ENCODE peak calls at places on chromosomes 12 and 14, in seven cellular contexts. One of them, this sample, is unnamed.

GRCh38 chr14:77031680-77032482 is 3.4 kb upstream of the IRF2BPL start:
- DNase-seq in stomach: no peak
- DNase-seq in CD8-positive, alpha-beta T cell: no peak
- DNase-seq in GM23338: no peak
- DNase-seq in PC-3: peak; percentile 67
- DNase-seq in Panc1: no peak
- DNase-seq in lower lobe of right lung: no peak
- DNase-seq in this sample: no peak

GRCh38 chr12:27297576-27297975 is 35.1 kb upstream of the BMAL2 start:
- DNase-seq in stomach: no peak
- DNase-seq in CD8-positive, alpha-beta T cell: no peak
- DNase-seq in GM23338: no peak
- DNase-seq in PC-3: no peak
- DNase-seq in Panc1: no peak
- DNase-seq in lower lobe of right lung: no peak
- DNase-seq in this sample: no peak

GRCh38 chr14:103021817-103022668 is 35.3 kb downstream of the CDC42BPB start:
- DNase-seq in stomach: no peak
- DNase-seq in CD8-positive, alpha-beta T cell: no peak
- DNase-seq in GM23338: no peak
- DNase-seq in PC-3: no peak
- DNase-seq in Panc1: no peak
- DNase-seq in lower lobe of right lung: no peak
- DNase-seq in this sample: no peak

GRCh38 chr12:119749666-119750065 is 81.7 kb downstream of the PRKAB1 start:
- DNase-seq in stomach: no peak
- DNase-seq in CD8-positive, alpha-beta T cell: no peak
- DNase-seq in GM23338: no peak
- DNase-seq in PC-3: no peak
- DNase-seq in Panc1: no peak
- DNase-seq in lower lobe of right lung: no peak
- DNase-seq in this sample: no peak

GRCh38 chr14:22002860-22003284 is 329.3 kb upstream of the OR4E1 start:
- DNase-seq in stomach: no peak
- DNase-seq in CD8-positive, alpha-beta T cell: peak; percentile 73
- DNase-seq in GM23338: peak; percentile 87
- DNase-seq in PC-3: peak; percentile 29
- DNase-seq in Panc1: no peak
- DNase-seq in lower lobe of right lung: peak; percentile 47
- DNase-seq in this sample: no peak

GRCh38 chr12:85985996-85986395 is 111.9 kb downstream of the NTS start:
- DNase-seq in stomach: no peak
- DNase-seq in CD8-positive, alpha-beta T cell: no peak
- DNase-seq in GM23338: no peak
- DNase-seq in PC-3: peak; percentile 44
- DNase-seq in Panc1: no peak
- DNase-seq in lower lobe of right lung: no peak
- DNase-seq in this sample: no peak

GRCh38 chr12:117277875-117278274 is 83.6 kb downstream of the NOS1 start:
- DNase-seq in stomach: no peak
- DNase-seq in CD8-positive, alpha-beta T cell: no peak
- DNase-seq in GM23338: peak; percentile 58
- DNase-seq in PC-3: no peak
- DNase-seq in Panc1: no peak
- DNase-seq in lower lobe of right lung: no peak
- DNase-seq in this sample: no peak

GRCh38 chr12:130661501-130662255 is 54.4 kb downstream of the RIMBP2 start:
- DNase-seq in stomach: no peak
- DNase-seq in CD8-positive, alpha-beta T cell: no peak
- DNase-seq in GM23338: peak; percentile 10
- DNase-seq in PC-3: no peak
- DNase-seq in Panc1: no peak
- DNase-seq in lower lobe of right lung: no peak
- DNase-seq in this sample: peak; percentile 43

GRCh38 chr14:104885973-104886689 is 21.1 kb downstream of the CEP170B start:
- DNase-seq in stomach: no peak
- DNase-seq in CD8-positive, alpha-beta T cell: no peak
- DNase-seq in GM23338: no peak
- DNase-seq in PC-3: no peak
- DNase-seq in Panc1: no peak
- DNase-seq in lower lobe of right lung: peak; percentile 43
- DNase-seq in this sample: no peak

DNA sequence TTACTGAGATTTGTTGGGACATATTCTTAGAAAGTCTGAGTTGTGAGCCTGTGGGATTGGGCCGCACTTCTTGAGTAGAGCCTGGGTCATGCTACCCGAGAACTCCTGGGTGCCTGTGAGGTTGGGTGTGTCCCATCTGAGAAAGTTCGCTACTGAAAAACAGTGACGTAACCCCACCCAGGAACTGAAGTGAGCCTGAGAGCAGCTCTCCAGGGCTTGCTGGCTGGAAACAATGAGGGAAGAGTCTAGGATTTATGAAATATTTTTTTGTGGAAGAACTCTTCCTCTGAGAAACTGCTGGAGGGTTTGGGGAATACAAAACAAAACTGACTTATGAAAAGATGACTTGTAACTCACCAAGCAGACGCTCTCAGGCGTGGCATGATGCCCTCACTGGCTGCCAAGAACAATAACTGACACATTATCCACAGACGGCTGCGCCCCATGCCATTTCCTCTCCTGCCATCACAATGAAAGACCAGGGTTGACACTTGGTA is 69.2 kb downstream of the RASSF3 start:
- DNase-seq in stomach: peak; percentile 71
- DNase-seq in CD8-positive, alpha-beta T cell: peak; percentile 80
- DNase-seq in GM23338: no peak
- DNase-seq in PC-3: peak; percentile 90
- DNase-seq in Panc1: peak; percentile 86
- DNase-seq in lower lobe of right lung: peak; percentile 74
- DNase-seq in this sample: no peak
- H3K4me3 ChIP-seq in stomach: no peak overlapping the region
- H3K4me3 ChIP-seq in CD8-positive, alpha-beta T cell: peak overlapping the region; percentile 33
- H3K4me3 ChIP-seq in GM23338: no peak overlapping the region
- H3K4me3 ChIP-seq in PC-3: peak overlapping the region; percentile 65
- H3K4me3 ChIP-seq in Panc1: peak overlapping the region; percentile 8
- H3K4me3 ChIP-seq in lower lobe of right lung: no peak overlapping the region
- H3K4me3 ChIP-seq in this sample: no peak overlapping the region

GRCh38 chr14:69612759-69613145 is 1.4 kb downstream of the SUSD6 start:
- DNase-seq in stomach: no peak
- DNase-seq in CD8-positive, alpha-beta T cell: no peak
- DNase-seq in GM23338: no peak
- DNase-seq in PC-3: peak; percentile 49
- DNase-seq in Panc1: no peak
- DNase-seq in lower lobe of right lung: no peak
- DNase-seq in this sample: no peak
- TF ChIP-seq CTCF in stomach: no peak
- TF ChIP-seq CTCF in CD8-positive, alpha-beta T cell: no peak
- TF ChIP-seq CTCF in GM23338: peak; percentile 31
- TF ChIP-seq CTCF in PC-3: peak; percentile 61
- TF ChIP-seq CTCF in Panc1: peak; percentile 34
- TF ChIP-seq CTCF in lower lobe of right lung: no peak
- TF ChIP-seq CTCF in this sample: no peak

GRCh38 chr14:101857226-101857625 is 95.7 kb downstream of the PPP2R5C start:
- DNase-seq in stomach: no peak
- DNase-seq in CD8-positive, alpha-beta T cell: no peak
- DNase-seq in GM23338: peak; percentile 55
- DNase-seq in PC-3: peak; percentile 17
- DNase-seq in Panc1: no peak
- DNase-seq in lower lobe of right lung: no peak
- DNase-seq in this sample: no peak

GRCh38 chr14:101853455-101854018 is 92.0 kb downstream of the PPP2R5C start:
- DNase-seq in stomach: no peak
- DNase-seq in CD8-positive, alpha-beta T cell: no peak
- DNase-seq in GM23338: no peak
- DNase-seq in PC-3: no peak
- DNase-seq in Panc1: no peak
- DNase-seq in lower lobe of right lung: no peak
- DNase-seq in this sample: peak; percentile 22

GRCh38 chr14:101858791-101859537 is 97.5 kb downstream of the PPP2R5C start:
- DNase-seq in stomach: no peak
- DNase-seq in CD8-positive, alpha-beta T cell: no peak
- DNase-seq in GM23338: no peak
- DNase-seq in PC-3: no peak
- DNase-seq in Panc1: no peak
- DNase-seq in lower lobe of right lung: peak; percentile 60
- DNase-seq in this sample: no peak

GRCh38 chr14:101854366-101854765 is 92.9 kb downstream of the PPP2R5C start:
- DNase-seq in stomach: no peak
- DNase-seq in CD8-positive, alpha-beta T cell: no peak
- DNase-seq in GM23338: no peak
- DNase-seq in PC-3: no peak
- DNase-seq in Panc1: no peak
- DNase-seq in lower lobe of right lung: peak; percentile 74
- DNase-seq in this sample: no peak

GRCh38 chr14:101855958-101856357 is 94.4 kb downstream of the PPP2R5C start:
- DNase-seq in stomach: no peak
- DNase-seq in CD8-positive, alpha-beta T cell: no peak
- DNase-seq in GM23338: no peak
- DNase-seq in PC-3: no peak
- DNase-seq in Panc1: no peak
- DNase-seq in lower lobe of right lung: no peak
- DNase-seq in this sample: no peak
- H3K36me3 ChIP-seq in stomach: peaks cover 37% of the 10 kb centered on the region
- H3K36me3 ChIP-seq in CD8-positive, alpha-beta T cell: peaks cover 22% of the 10 kb centered on the region
- H3K36me3 ChIP-seq in GM23338: peaks cover 5% of the 10 kb centered on the region
- H3K36me3 ChIP-seq in PC-3: peaks cover 7% of the 10 kb centered on the region
- H3K36me3 ChIP-seq in Panc1: no peaks in the 10 kb centered on the region
- H3K36me3 ChIP-seq in lower lobe of right lung: peaks cover 17% of the 10 kb centered on the region
- H3K36me3 ChIP-seq in this sample: peaks cover 27% of the 10 kb centered on the region

GRCh38 chr14:100146548-100147091 is 12.8 kb downstream of the DEGS2 start:
- DNase-seq in stomach: no peak
- DNase-seq in CD8-positive, alpha-beta T cell: peak; percentile 69
- DNase-seq in GM23338: no peak
- DNase-seq in PC-3: no peak
- DNase-seq in Panc1: no peak
- DNase-seq in lower lobe of right lung: no peak
- DNase-seq in this sample: no peak
- H3K4me3 ChIP-seq in stomach: no peak overlapping the region
- H3K4me3 ChIP-seq in CD8-positive, alpha-beta T cell: peak overlapping the region; percentile 34
- H3K4me3 ChIP-seq in GM23338: no peak overlapping the region
- H3K4me3 ChIP-seq in PC-3: no peak overlapping the region
- H3K4me3 ChIP-seq in Panc1: no peak overlapping the region
- H3K4me3 ChIP-seq in lower lobe of right lung: no peak overlapping the region
- H3K4me3 ChIP-seq in this sample: no peak overlapping the region

GRCh38 chr12:83432176-83432719 is 745.5 kb downstream of the TMTC2 start:
- DNase-seq in stomach: no peak
- DNase-seq in CD8-positive, alpha-beta T cell: no peak
- DNase-seq in GM23338: peak; percentile 34
- DNase-seq in PC-3: no peak
- DNase-seq in Panc1: no peak
- DNase-seq in lower lobe of right lung: no peak
- DNase-seq in this sample: no peak
- TF ChIP-seq CTCF in stomach: no peak
- TF ChIP-seq CTCF in CD8-positive, alpha-beta T cell: no peak
- TF ChIP-seq CTCF in GM23338: peak; percentile 41
- TF ChIP-seq CTCF in PC-3: no peak
- TF ChIP-seq CTCF in Panc1: no peak
- TF ChIP-seq CTCF in lower lobe of right lung: no peak
- TF ChIP-seq CTCF in this sample: no peak

DNA sequence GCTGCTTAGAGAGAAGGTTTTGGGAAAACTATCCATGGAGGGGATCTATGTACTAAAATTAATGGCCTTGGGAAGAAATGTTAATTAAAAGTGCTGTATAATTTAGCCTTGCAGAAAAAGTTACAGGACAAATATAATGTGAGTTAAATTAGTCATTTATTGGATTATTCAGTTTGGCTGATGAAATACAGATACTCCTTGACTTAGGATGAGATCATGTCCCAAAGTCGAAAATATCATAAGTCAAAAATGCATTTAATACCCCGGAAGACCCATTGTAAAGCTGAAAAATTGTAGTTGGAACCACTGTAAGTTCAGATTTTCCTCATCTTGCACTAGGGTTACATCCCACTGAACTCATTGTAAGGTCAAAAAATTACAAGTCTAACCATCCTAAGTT is 9.7 kb downstream of the RTRAF start:
- DNase-seq in stomach: no peak
- DNase-seq in CD8-positive, alpha-beta T cell: no peak
- DNase-seq in GM23338: no peak
- DNase-seq in PC-3: peak; percentile 19
- DNase-seq in Panc1: no peak
- DNase-seq in lower lobe of right lung: no peak
- DNase-seq in this sample: no peak
- H3K36me3 ChIP-seq in stomach: peaks cover 68% of the 10 kb centered on the region
- H3K36me3 ChIP-seq in CD8-positive, alpha-beta T cell: peaks cover 42% of the 10 kb centered on the region
- H3K36me3 ChIP-seq in GM23338: peaks cover 52% of the 10 kb centered on the region
- H3K36me3 ChIP-seq in PC-3: peaks cover 84% of the 10 kb centered on the region
- H3K36me3 ChIP-seq in Panc1: peaks cover 41% of the 10 kb centered on the region
- H3K36me3 ChIP-seq in lower lobe of right lung: peaks cover 79% of the 10 kb centered on the region
- H3K36me3 ChIP-seq in this sample: peaks cover 77% of the 10 kb centered on the region

DNA sequence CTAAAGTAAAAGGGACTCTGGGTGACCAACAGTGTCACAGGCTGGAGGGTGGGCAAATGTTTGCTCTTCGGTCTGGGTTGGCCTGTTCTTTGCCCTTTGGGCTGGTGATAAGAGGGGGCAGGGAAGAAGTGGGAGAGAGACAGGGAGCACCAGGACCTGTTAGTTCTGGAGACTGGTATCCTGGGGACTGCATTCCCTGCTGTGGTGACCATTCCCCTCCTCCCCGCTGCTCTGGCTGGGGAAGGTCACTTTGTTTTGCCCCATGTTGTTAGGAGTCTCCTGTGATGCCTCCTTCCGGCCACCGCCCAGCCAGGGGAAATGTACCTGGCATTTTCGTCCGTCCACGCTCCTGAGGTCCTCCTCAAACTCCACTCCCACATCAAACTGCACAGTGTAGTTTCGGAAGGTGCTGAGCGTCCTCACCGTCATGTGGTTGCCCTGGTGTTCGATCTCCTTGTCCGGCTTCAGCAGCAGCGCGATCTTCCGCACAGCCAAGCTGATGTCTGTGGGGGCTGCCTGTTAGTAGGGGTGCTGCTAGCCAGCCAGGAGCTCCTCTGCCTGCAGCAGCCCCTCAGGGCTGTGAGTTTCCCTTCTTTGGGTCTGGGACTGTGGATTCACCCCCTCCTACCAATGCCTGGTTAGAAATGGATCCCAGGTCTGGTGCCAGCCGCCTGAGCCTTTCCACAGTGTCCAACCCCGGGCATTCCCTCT is 618 bp downstream of the RBP5 start:
- DNase-seq in stomach: no peak
- DNase-seq in CD8-positive, alpha-beta T cell: no peak
- DNase-seq in GM23338: no peak
- DNase-seq in PC-3: no peak
- DNase-seq in Panc1: no peak
- DNase-seq in lower lobe of right lung: no peak
- DNase-seq in this sample: no peak
- H3K4me3 ChIP-seq in stomach: peak overlapping the region; percentile 28
- H3K4me3 ChIP-seq in CD8-positive, alpha-beta T cell: no peak overlapping the region
- H3K4me3 ChIP-seq in GM23338: peak overlapping the region; percentile 97
- H3K4me3 ChIP-seq in PC-3: no peak overlapping the region
- H3K4me3 ChIP-seq in Panc1: no peak overlapping the region
- H3K4me3 ChIP-seq in lower lobe of right lung: peak overlapping the region; percentile 19
- H3K4me3 ChIP-seq in this sample: no peak overlapping the region